ENCODE peak calls at places on chromosomes 2 and 18, in four cellular contexts. One of them, this sample, is unnamed.
A peak's percentile ranks its signal among the peaks of the same experiment; 100 is the strongest.

GRCh38 chr18:63831080-63831788 is 56.0 kb downstream of the SERPINB7 start:
- DNase-seq in AG09319: no peak
- DNase-seq in natural killer cell: no peak
- DNase-seq in A549: no peak
- DNase-seq in this sample: no peak

GRCh38 chr2:136358576-136358975 is 240.6 kb upstream of the CXCR4 start:
- DNase-seq in natural killer cell: no peak
- DNase-seq in A549: no peak
- DNase-seq in AG09319: no peak
- DNase-seq in this sample: no peak

GRCh38 chr2:141065042-141065441 is 1065.8 kb downstream of the LRP1B start:
- DNase-seq in A549: no peak
- DNase-seq in AG09319: no peak
- DNase-seq in natural killer cell: no peak
- DNase-seq in this sample: no peak

GRCh38 chr2:237280235-237280634 is 133.7 kb downstream of the COL6A3 start:
- DNase-seq in A549: no peak
- DNase-seq in natural killer cell: no peak
- DNase-seq in AG09319: peak; percentile 83
- DNase-seq in this sample: no peak

GRCh38 chr2:182717451-182718215 is 1.6 kb downstream of the DNAJC10 start:
- DNase-seq in natural killer cell: no peak
- DNase-seq in A549: no peak
- DNase-seq in AG09319: no peak
- DNase-seq in this sample: no peak

GRCh38 chr2:127678531-127678930 is 3.2 kb upstream of the LIMS2 start:
- DNase-seq in A549: no peak
- DNase-seq in AG09319: no peak
- DNase-seq in natural killer cell: no peak
- DNase-seq in this sample: no peak

GRCh38 chr18:77108001-77108692 is 24.4 kb downstream of the MBP start:
- DNase-seq in AG09319: no peak
- DNase-seq in A549: no peak
- DNase-seq in natural killer cell: peak; percentile 39
- DNase-seq in this sample: peak; percentile 72

GRCh38 chr2:27164960-27165763 is 16.4 kb downstream of the TCF23 start:
- DNase-seq in natural killer cell: no peak
- DNase-seq in A549: no peak
- DNase-seq in AG09319: no peak
- DNase-seq in this sample: no peak

GRCh38 chr2:44974064-44974715 is 32.7 kb downstream of the SIX3 start:
- DNase-seq in A549: peak; percentile 77
- DNase-seq in natural killer cell: no peak
- DNase-seq in AG09319: no peak
- DNase-seq in this sample: no peak

GRCh38 chr2:124258481-124258880 is 233.4 kb downstream of the CNTNAP5 start:
- DNase-seq in AG09319: no peak
- DNase-seq in A549: no peak
- DNase-seq in natural killer cell: no peak
- DNase-seq in this sample: no peak

GRCh38 chr2:73175663-73176204 is 26.6 kb upstream of the NOTO start:
- DNase-seq in A549: no peak
- DNase-seq in AG09319: no peak
- DNase-seq in natural killer cell: peak; percentile 64
- DNase-seq in this sample: peak; percentile 54

GRCh38 chr18:62131305-62131909 is 55.4 kb downstream of the PIGN start:
- DNase-seq in natural killer cell: peak; percentile 26
- DNase-seq in AG09319: peak; percentile 36
- DNase-seq in A549: peak; percentile 50
- DNase-seq in this sample: peak; percentile 44

GRCh38 chr2:163785162-163785561 is 49.4 kb upstream of the FIGN start:
- DNase-seq in AG09319: no peak
- DNase-seq in A549: no peak
- DNase-seq in natural killer cell: no peak
- DNase-seq in this sample: no peak

GRCh38 chr2:102301867-102302362 is 9.4 kb upstream of the IL1RL1 start:
- DNase-seq in A549: peak; percentile 40
- DNase-seq in AG09319: no peak
- DNase-seq in natural killer cell: peak; percentile 24
- DNase-seq in this sample: peak; percentile 56

GRCh38 chr2:47501374-47502200 is 98.6 kb downstream of the MSH2 start:
- DNase-seq in A549: no peak
- DNase-seq in natural killer cell: no peak
- DNase-seq in AG09319: no peak
- DNase-seq in this sample: no peak

GRCh38 chr2:85913854-85914524 is 25.2 kb upstream of the ST3GAL5 start:
- DNase-seq in natural killer cell: no peak
- DNase-seq in AG09319: no peak
- DNase-seq in A549: peak; percentile 50
- DNase-seq in this sample: no peak

GRCh38 chr18:26650310-26651285 is 102.2 kb upstream of the KCTD1 start:
- DNase-seq in natural killer cell: no peak
- DNase-seq in AG09319: no peak
- DNase-seq in A549: no peak
- DNase-seq in this sample: no peak

GRCh38 chr2:201628545-201628944 is 14.8 kb downstream of the TMEM237 start:
- DNase-seq in A549: no peak
- DNase-seq in AG09319: no peak
- DNase-seq in natural killer cell: no peak
- DNase-seq in this sample: no peak

GRCh38 chr2:43417296-43417695 is 178.5 kb downstream of the THADA start:
- DNase-seq in natural killer cell: no peak
- DNase-seq in A549: no peak
- DNase-seq in AG09319: peak; percentile 54
- DNase-seq in this sample: no peak

GRCh38 chr2:1593371-1594205 is 150.7 kb downstream of the PXDN start:
- DNase-seq in A549: peak; percentile 15
- DNase-seq in natural killer cell: no peak
- DNase-seq in AG09319: peak; percentile 29
- DNase-seq in this sample: peak; percentile 22

GRCh38 chr2:103176289-103176915 is 414.6 kb downstream of the TMEM182 start:
- DNase-seq in natural killer cell: no peak
- DNase-seq in AG09319: no peak
- DNase-seq in A549: no peak
- DNase-seq in this sample: no peak

GRCh38 chr2:223970343-223971128 is 13.3 kb downstream of the MRPL44 start:
- DNase-seq in natural killer cell: no peak
- DNase-seq in AG09319: peak; percentile 27
- DNase-seq in A549: peak; percentile 64
- DNase-seq in this sample: no peak

DNA sequence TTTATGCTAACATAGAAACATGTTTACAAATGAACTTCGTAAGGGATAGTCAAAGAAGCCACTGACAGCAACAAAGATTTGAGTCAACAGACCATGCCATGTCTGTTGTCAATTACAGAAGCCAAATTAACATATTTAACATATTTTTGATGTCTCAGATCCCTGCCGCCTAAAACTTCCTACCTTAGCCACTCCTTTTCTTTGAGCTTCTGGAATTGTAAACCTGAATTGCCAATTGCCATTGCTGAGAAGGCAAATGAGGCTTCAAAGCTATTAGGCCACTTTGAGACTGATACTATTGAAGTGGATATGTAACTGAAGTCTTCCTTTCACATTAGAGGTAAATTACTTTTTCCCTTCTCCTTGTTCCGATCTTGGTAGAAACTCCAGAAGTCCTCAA is 66.0 kb upstream of the DSEL start:
- DNase-seq in natural killer cell: no peak
- DNase-seq in AG09319: no peak
- DNase-seq in A549: no peak
- DNase-seq in this sample: no peak
- TF ChIP-seq CTCF in natural killer cell: no peak
- TF ChIP-seq CTCF in AG09319: no peak
- TF ChIP-seq CTCF in A549: no peak
- TF ChIP-seq CTCF in this sample: no peak

GRCh38 chr18:10546557-10547300 is 20.9 kb downstream of the NAPG start:
- DNase-seq in AG09319: no peak
- DNase-seq in natural killer cell: no peak
- DNase-seq in A549: no peak
- DNase-seq in this sample: no peak

GRCh38 chr18:10543277-10543676 is 17.4 kb downstream of the NAPG start:
- DNase-seq in A549: no peak
- DNase-seq in natural killer cell: no peak
- DNase-seq in AG09319: no peak
- DNase-seq in this sample: no peak

DNA sequence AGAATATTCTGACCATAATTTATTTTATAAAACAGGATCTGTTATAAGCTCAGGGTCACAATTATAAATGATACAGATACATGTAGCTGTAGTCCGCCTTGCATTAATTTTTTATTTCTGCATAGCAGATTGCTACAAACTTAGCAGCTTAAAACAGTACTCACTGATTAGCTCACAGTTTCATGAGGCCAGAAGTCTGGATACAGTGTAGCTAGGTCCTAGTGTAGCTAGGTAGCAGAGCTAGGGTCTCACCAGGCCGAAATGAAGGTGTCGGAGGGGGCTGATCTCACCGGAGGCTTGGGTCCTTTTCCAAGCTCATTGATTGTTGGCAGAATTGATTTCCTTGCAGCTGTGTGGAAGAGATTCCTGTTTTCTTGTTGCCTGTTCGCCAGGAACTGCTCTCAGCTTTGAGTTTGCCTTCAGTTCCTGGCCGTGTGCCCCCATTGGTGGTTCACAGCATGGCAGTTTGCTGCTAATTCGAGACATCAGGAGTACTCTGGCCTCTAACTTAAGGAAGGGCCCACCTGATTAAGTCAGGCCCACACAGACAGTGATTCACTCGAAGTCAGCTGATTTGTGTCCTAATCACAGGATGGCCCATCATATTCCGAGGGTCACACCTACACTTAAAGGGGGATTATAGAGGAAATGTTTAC is 18.4 kb downstream of the NAPG start:
- DNase-seq in natural killer cell: no peak
- DNase-seq in A549: no peak
- DNase-seq in AG09319: no peak
- DNase-seq in this sample: no peak
- TF ChIP-seq CTCF in natural killer cell: no peak
- TF ChIP-seq CTCF in A549: no peak
- TF ChIP-seq CTCF in AG09319: no peak
- TF ChIP-seq CTCF in this sample: no peak

GRCh38 chr2:195633974-195634373 is 23.1 kb upstream of the SLC39A10 start:
- DNase-seq in natural killer cell: no peak
- DNase-seq in AG09319: no peak
- DNase-seq in A549: no peak
- DNase-seq in this sample: no peak
- TF ChIP-seq CTCF in natural killer cell: no peak
- TF ChIP-seq CTCF in AG09319: no peak
- TF ChIP-seq CTCF in A549: no peak
- TF ChIP-seq CTCF in this sample: no peak

DNA sequence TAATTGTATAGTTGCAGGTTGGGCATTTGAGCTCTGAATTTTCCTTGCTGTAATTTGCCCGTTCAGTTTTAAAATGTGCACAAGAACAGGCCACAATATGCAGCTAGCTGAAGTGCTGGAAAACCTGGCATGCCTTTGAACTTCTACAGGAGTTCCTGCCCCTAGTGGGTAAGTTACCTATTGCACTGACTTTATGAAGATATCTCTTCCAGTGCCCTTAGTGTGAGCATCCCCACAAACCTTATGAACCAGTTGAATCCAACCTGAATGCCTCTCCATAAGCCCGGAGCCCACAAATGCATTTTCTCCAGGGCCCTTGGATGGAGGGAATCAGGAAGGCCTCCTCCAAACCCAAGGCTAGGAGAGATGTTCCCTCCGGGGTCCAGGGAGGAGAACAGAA is 106.8 kb downstream of the XRCC5 start:
- DNase-seq in A549: peak; percentile 45
- DNase-seq in AG09319: no peak
- DNase-seq in natural killer cell: no peak
- DNase-seq in this sample: no peak
- TF ChIP-seq CTCF in A549: peak; percentile 18
- TF ChIP-seq CTCF in AG09319: peak; percentile 22
- TF ChIP-seq CTCF in natural killer cell: peak; percentile 27
- TF ChIP-seq CTCF in this sample: peak; percentile 13

GRCh38 chr2:219484343-219485200 is 14.1 kb upstream of the GMPPA start:
- DNase-seq in AG09319: no peak
- DNase-seq in A549: no peak
- DNase-seq in natural killer cell: no peak
- DNase-seq in this sample: no peak
- TF ChIP-seq CTCF in AG09319: no peak
- TF ChIP-seq CTCF in A549: no peak
- TF ChIP-seq CTCF in natural killer cell: no peak
- TF ChIP-seq CTCF in this sample: no peak

GRCh38 chr2:23007836-23008235 is 377.1 kb upstream of the KLHL29 start:
- DNase-seq in AG09319: no peak
- DNase-seq in A549: no peak
- DNase-seq in natural killer cell: no peak
- DNase-seq in this sample: no peak

GRCh38 chr2:23005469-23005868 is 379.5 kb upstream of the KLHL29 start:
- DNase-seq in A549: no peak
- DNase-seq in AG09319: no peak
- DNase-seq in natural killer cell: no peak
- DNase-seq in this sample: no peak

GRCh38 chr2:22999951-23000350 is 385.0 kb upstream of the KLHL29 start:
- DNase-seq in natural killer cell: no peak
- DNase-seq in AG09319: no peak
- DNase-seq in A549: no peak
- DNase-seq in this sample: no peak

GRCh38 chr2:22998368-22998767 is 386.6 kb upstream of the KLHL29 start:
- DNase-seq in natural killer cell: no peak
- DNase-seq in AG09319: no peak
- DNase-seq in A549: no peak
- DNase-seq in this sample: no peak

DNA sequence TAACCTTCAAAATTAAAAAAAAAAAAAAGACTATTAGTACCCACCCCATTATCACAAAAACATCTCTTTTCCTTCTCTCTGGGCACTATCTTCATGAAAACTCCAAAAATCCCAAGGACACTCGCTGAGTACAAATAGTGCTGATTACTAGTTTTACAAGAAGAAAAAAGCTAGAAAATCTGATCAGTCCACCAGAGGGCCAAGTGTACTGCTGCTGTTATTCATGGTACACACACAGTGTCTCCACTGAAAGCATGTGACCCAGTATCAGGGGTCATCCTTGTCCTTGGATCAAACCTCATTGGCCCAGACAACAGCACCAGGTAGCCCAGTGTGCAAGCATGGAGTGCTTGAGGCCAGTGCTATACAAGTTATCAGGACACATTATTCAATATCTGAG is 382.7 kb upstream of the KLHL29 start:
- DNase-seq in natural killer cell: no peak
- DNase-seq in A549: peak; percentile 10
- DNase-seq in AG09319: no peak
- DNase-seq in this sample: no peak
- TF ChIP-seq CTCF in natural killer cell: no peak
- TF ChIP-seq CTCF in A549: no peak
- TF ChIP-seq CTCF in AG09319: no peak
- TF ChIP-seq CTCF in this sample: no peak

This sample was measured in CD14-positive monocyte.